ENCODE peak calls at places on chromosomes 3 and 15, in six cellular contexts. H, I, A, W, C and R are unnamed samples.
A peak's percentile ranks its signal among the peaks of the same experiment; 100 is the strongest.

GRCh38 chr3:49456417-49456816 is 13.7 kb upstream of the DAG1 start:
- DNase-seq in H (no peak), I (no peak), A (no peak), W (no peak), C (no peak), R (no peak)

GRCh38 chr3:195886181-195887141 is 21.9 kb downstream of the TNK2 start:
- DNase-seq in H (no peak), I (no peak), A (no peak), W (no peak), C (no peak), R (no peak)

GRCh38 chr3:69902386-69902785 is 97.1 kb upstream of the SAMMSON start:
- DNase-seq in H (no peak), I (no peak), A (no peak), W (no peak), C (no peak), R (no peak)

GRCh38 chr3:156507285-156507684 is 47.6 kb downstream of the SSR3 start:
- DNase-seq in H (no peak), I (no peak), A (no peak), W (no peak), C (no peak), R (no peak)

GRCh38 chr3:155497930-155498647 is 204.6 kb upstream of the STRIT1 start:
- DNase-seq in H (peak; percentile 50), I (no peak), A (no peak), W (no peak), C (no peak), R (no peak)

GRCh38 chr3:58260261-58260731 is 22.7 kb downstream of the ABHD6 start:
- DNase-seq in H (peak; percentile 38), I (no peak), A (no peak), W (no peak), C (no peak), R (no peak)

GRCh38 chr15:42094512-42094963 is at the start of gene PLA2G4D:
- DNase-seq in H (no peak), I (no peak), A (no peak), W (no peak), C (no peak), R (no peak)

GRCh38 chr3:154898398-154898797 is 181.7 kb upstream of the MME start:
- DNase-seq in H (no peak), I (no peak), A (no peak), W (no peak), C (no peak), R (no peak)

GRCh38 chr3:51378075-51378474 is 7.0 kb upstream of the MANF start:
- DNase-seq in H (no peak), I (no peak), A (no peak), W (no peak), C (peak; percentile 26), R (no peak)

GRCh38 chr3:53257465-53257864 is 1.6 kb upstream of the TKT start:
- DNase-seq in H (no peak), I (no peak), A (no peak), W (no peak), C (no peak), R (no peak)

GRCh38 chr3:52798978-52799476 is 4.4 kb downstream of the ITIH3 start:
- DNase-seq in H (no peak), I (no peak), A (no peak), W (no peak), C (no peak), R (no peak)

GRCh38 chr15:63331456-63331855 is 50.2 kb downstream of the CA12 start:
- DNase-seq in H (no peak), I (no peak), A (no peak), W (no peak), C (no peak), R (peak; percentile 17)

GRCh38 chr3:72255736-72256559 is 471.0 kb upstream of the PROK2 start:
- DNase-seq in H (no peak), I (no peak), A (no peak), W (no peak), C (no peak), R (no peak)

GRCh38 chr3:5264093-5264610 is 76.6 kb downstream of the EDEM1 start:
- DNase-seq in H (peak; percentile 33), I (no peak), A (no peak), W (no peak), C (no peak), R (no peak)

GRCh38 chr3:41026394-41027177 is 172.7 kb upstream of the CTNNB1 start:
- DNase-seq in H (no peak), I (no peak), A (peak; percentile 48), W (no peak), C (no peak), R (no peak)

GRCh38 chr3:57434041-57434440 is 110.1 kb downstream of the DNAH12 start:
- DNase-seq in H (no peak), I (no peak), A (no peak), W (no peak), C (no peak), R (no peak)

GRCh38 chr3:194344012-194344411 is 7.1 kb downstream of the CPN2 start:
- DNase-seq in H (no peak), I (peak; percentile 68), A (peak; percentile 50), W (peak; percentile 29), C (no peak), R (peak; percentile 84)

GRCh38 chr15:31440754-31441298 is 114.2 kb downstream of the KLF13 start:
- DNase-seq in H (no peak), I (no peak), A (peak; percentile 57), W (no peak), C (peak; percentile 82), R (peak; percentile 54)

GRCh38 chr3:51269466-51269865 is 115.6 kb upstream of the MANF start:
- DNase-seq in H (no peak), I (no peak), A (no peak), W (no peak), C (no peak), R (no peak)

GRCh38 chr3:141249041-141249440 is 17.4 kb downstream of the PXYLP1 start:
- DNase-seq in H (no peak), I (no peak), A (no peak), W (no peak), C (no peak), R (no peak)

GRCh38 chr15:90530250-90531051 is 728 bp downstream of the CRTC3 start:
- DNase-seq in H (no peak), I (peak; percentile 19), A (peak; percentile 62), W (peak; percentile 31), C (no peak), R (peak; percentile 81)

GRCh38 chr3:150958694-150959093 is 13.8 kb downstream of the CLRN1 start:
- DNase-seq in H (no peak), I (no peak), A (no peak), W (no peak), C (no peak), R (no peak)

GRCh38 chr15:60184579-60184978 is 180.5 kb downstream of the FOXB1 start:
- DNase-seq in H (no peak), I (no peak), A (no peak), W (no peak), C (no peak), R (no peak)

GRCh38 chr3:181210275-181210674 is 220.7 kb upstream of the DNAJC19 start:
- DNase-seq in H (no peak), I (no peak), A (no peak), W (no peak), C (no peak), R (no peak)